ENCODE peak calls at places on chromosomes 1 and 21, in five cellular contexts. J is endodermal cell, E is stomach, G is IMR-90, V is Panc1. K is an unnamed sample.

GRCh38 chr1:171911506-171911905 is 70.2 kb downstream of the DNM3 start:
- DNase-seq in J (peak; percentile 70), E (no peak), G (no peak), V (no peak), K (no peak)

GRCh38 chr1:239387304-239388231 is 1.2 kb downstream of the CHRM3 start:
- DNase-seq in J (peak; percentile 78), E (peak; percentile 29), G (no peak), V (no peak), K (peak; percentile 46)

GRCh38 chr1:205273551-205273982 is 45.8 kb downstream of the TMCC2 start:
- DNase-seq in J (peak; percentile 97), E (peak; percentile 94), G (peak; percentile 76), V (peak; percentile 76), K (peak; percentile 91)

GRCh38 chr1:110207831-110208230 is 2.3 kb upstream of the KCNC4 start:
- DNase-seq in J (peak; percentile 95), E (peak; percentile 75), G (peak; percentile 38), V (no peak), K (peak; percentile 80)

GRCh38 chr1:21139601-21140000 is 37.1 kb downstream of the EIF4G3 start:
- DNase-seq in J (no peak), E (no peak), G (no peak), V (no peak), K (no peak)

GRCh38 chr21:41419921-41420862 is 5.8 kb upstream of the MX1 start:
- DNase-seq in J (peak; percentile 89), E (peak; percentile 83), G (peak; percentile 84), V (peak; percentile 12), K (peak; percentile 89)

GRCh38 chr1:183987593-183988318 is 49.8 kb downstream of the COLGALT2 start:
- DNase-seq in J (no peak), E (no peak), G (no peak), V (no peak), K (no peak)

GRCh38 chr1:182119631-182120030 is 58.1 kb upstream of the ZNF648 start:
- DNase-seq in J (no peak), E (no peak), G (no peak), V (no peak), K (no peak)

GRCh38 chr1:210437781-210438180 is 109.1 kb downstream of the HHAT start:
- DNase-seq in J (no peak), E (no peak), G (peak; percentile 19), V (no peak), K (no peak)

GRCh38 chr1:15625224-15625917 is 8.1 kb downstream of the DDI2 start:
- DNase-seq in J (no peak), E (no peak), G (no peak), V (no peak), K (no peak)

GRCh38 chr1:119279441-119280415 is 88.9 kb upstream of the HAO2 start:
- DNase-seq in J (no peak), E (no peak), G (peak; percentile 76), V (peak; percentile 59), K (no peak)

GRCh38 chr21:45642122-45642813 is 1.3 kb upstream of the PCBP3 start:
- DNase-seq in J (no peak), E (no peak), G (no peak), V (no peak), K (no peak)

GRCh38 chr1:201888282-201889033 is at the start of gene SHISA4:
- DNase-seq in J (peak; percentile 88), E (peak; percentile 83), G (peak; percentile 29), V (no peak), K (peak; percentile 88)
- H3K27ac ChIP-seq in J (no peak within 1 kb of the TSS), E (peak within 1 kb of the TSS; percentile 75), G (peak within 1 kb of the TSS; percentile 75), V (peak within 1 kb of the TSS; percentile 71), K (peak within 1 kb of the TSS; percentile 60)

GRCh38 chr1:187949567-187949966 is 1120.8 kb downstream of the PLA2G4A start:
- DNase-seq in J (no peak), E (no peak), G (no peak), V (no peak), K (no peak)
- H3K9me3 ChIP-seq in J (peaks cover 27% of the 10 kb centered on the region), E (peaks cover 37% of the 10 kb centered on the region), G (peaks cover 3% of the 10 kb centered on the region), V (peaks cover 11% of the 10 kb centered on the region), K (peaks cover 30% of the 10 kb centered on the region)

DNA sequence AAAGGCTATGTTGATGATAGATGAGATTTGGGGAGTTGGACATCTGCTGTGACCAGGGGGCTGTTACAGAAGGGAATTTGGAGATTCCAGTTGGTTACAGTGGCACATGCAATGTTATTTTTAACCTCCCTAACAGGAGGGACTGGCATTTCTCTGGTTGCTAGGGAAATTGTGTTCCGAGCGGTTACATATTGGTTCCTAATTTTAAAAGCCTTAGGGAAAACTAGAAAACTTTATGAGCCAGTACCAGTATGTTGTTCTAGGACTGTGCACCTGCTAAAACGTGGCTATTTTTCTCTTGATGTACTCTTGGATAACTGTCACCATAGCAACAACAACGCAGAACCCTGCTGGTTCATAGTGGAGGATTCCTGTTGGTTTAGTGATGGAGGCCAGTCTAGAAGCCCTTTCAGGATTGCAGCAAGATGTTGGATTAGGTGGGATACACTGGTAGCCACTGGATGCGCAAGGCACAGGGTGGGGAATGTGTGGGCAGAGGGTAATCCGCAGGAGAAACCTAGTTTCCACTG is 69.0 kb upstream of the PGBD5 start:
- DNase-seq in J (no peak), E (no peak), G (no peak), V (no peak), K (no peak)
- H3K4me1 ChIP-seq in J (no peaks in the 10 kb centered on the region), E (peaks cover 4% of the 10 kb centered on the region), G (no peaks in the 10 kb centered on the region), V (no peaks in the 10 kb centered on the region), K (no peaks in the 10 kb centered on the region)

DNA sequence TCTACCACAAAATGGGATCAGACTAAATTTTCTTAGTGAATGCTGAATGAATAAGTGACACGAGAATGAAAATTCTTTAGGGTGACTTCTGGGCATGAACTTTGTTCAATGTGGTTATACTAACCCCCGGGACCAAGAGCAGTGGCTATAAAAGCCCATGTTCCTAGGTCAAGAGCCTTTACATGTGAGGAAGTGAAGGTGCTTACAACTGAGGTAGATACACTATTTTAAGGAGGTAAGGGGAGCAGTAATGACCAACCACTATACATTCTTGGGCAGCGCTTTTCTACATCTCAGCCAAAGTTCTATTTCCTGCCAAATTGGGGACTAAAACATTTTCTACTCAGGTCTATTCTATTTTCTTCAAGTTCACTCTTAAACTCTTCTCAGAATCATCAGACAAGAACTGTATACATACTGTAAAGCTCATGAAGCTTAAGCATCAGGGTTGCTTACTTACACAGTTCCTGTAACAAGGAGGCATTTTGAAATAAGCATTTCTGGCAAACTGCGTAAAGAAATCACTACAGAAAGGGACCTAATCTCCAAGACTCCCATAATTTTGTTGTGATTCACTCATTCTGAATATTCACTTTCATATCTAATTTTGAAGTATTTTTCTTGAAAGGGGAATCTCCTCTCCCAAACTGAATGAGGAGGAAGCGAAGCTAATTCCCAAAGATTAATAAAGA is 8.5 kb upstream of the ARHGAP29 start:
- DNase-seq in J (no peak), E (no peak), G (peak; percentile 37), V (no peak), K (no peak)
- H3K27ac ChIP-seq in J (no peak overlapping the region), E (no peak overlapping the region), G (no peak overlapping the region), V (peak overlapping the region; percentile 99), K (peak overlapping the region; percentile 87)